ENCODE peak calls at places on chromosome 19, in eight cellular contexts. One of them, this sample, is unnamed.
A peak's percentile ranks its signal among the peaks of the same experiment; 100 is the strongest.

GRCh38 chr19:52648336-52648990 is 10.3 kb upstream of the ZNF83 start:
- DNase-seq in AG09309: no peak
- DNase-seq in HFF-Myc: no peak
- DNase-seq in fibroblast of lung: peak; percentile 30
- DNase-seq in A549: no peak
- DNase-seq in astrocyte: peak; percentile 83
- DNase-seq in fibroblast of villous mesenchyme: peak; percentile 46
- DNase-seq in left lung: no peak
- DNase-seq in this sample: peak; percentile 50

GRCh38 chr19:49676136-49676689 is 858 bp upstream of the PRMT1 start:
- DNase-seq in AG09309: peak; percentile 81
- DNase-seq in astrocyte: peak; percentile 90
- DNase-seq in fibroblast of villous mesenchyme: peak; percentile 97
- DNase-seq in HFF-Myc: peak; percentile 88
- DNase-seq in left lung: peak; percentile 81
- DNase-seq in fibroblast of lung: peak; percentile 97
- DNase-seq in A549: peak; percentile 99
- DNase-seq in this sample: peak; percentile 97

GRCh38 chr19:11478167-11479089 is 2.4 kb downstream of the ELAVL3 start:
- DNase-seq in left lung: no peak
- DNase-seq in fibroblast of lung: no peak
- DNase-seq in HFF-Myc: no peak
- DNase-seq in fibroblast of villous mesenchyme: no peak
- DNase-seq in A549: no peak
- DNase-seq in AG09309: no peak
- DNase-seq in astrocyte: no peak
- DNase-seq in this sample: no peak

GRCh38 chr19:40576181-40576584 is 490 bp upstream of the SHKBP1 start:
- DNase-seq in fibroblast of villous mesenchyme: no peak
- DNase-seq in astrocyte: no peak
- DNase-seq in left lung: no peak
- DNase-seq in A549: no peak
- DNase-seq in fibroblast of lung: no peak
- DNase-seq in AG09309: no peak
- DNase-seq in HFF-Myc: no peak
- DNase-seq in this sample: no peak

GRCh38 chr19:55486971-55487883 is 1.0 kb upstream of the SSC5D start:
- DNase-seq in HFF-Myc: peak; percentile 71
- DNase-seq in AG09309: peak; percentile 93
- DNase-seq in left lung: peak; percentile 70
- DNase-seq in fibroblast of villous mesenchyme: peak; percentile 89
- DNase-seq in A549: peak; percentile 77
- DNase-seq in astrocyte: peak; percentile 98
- DNase-seq in fibroblast of lung: peak; percentile 98
- DNase-seq in this sample: peak; percentile 93

GRCh38 chr19:49056101-49056901 is 1.2 kb downstream of the CGB7 start:
- DNase-seq in fibroblast of lung: peak; percentile 20
- DNase-seq in AG09309: no peak
- DNase-seq in HFF-Myc: no peak
- DNase-seq in left lung: peak; percentile 92
- DNase-seq in astrocyte: peak; percentile 35
- DNase-seq in A549: peak; percentile 64
- DNase-seq in fibroblast of villous mesenchyme: peak; percentile 38
- DNase-seq in this sample: peak; percentile 31

GRCh38 chr19:17220207-17220758 is 5.1 kb downstream of the USE1 start:
- DNase-seq in fibroblast of lung: peak; percentile 84
- DNase-seq in left lung: no peak
- DNase-seq in fibroblast of villous mesenchyme: peak; percentile 66
- DNase-seq in A549: peak; percentile 53
- DNase-seq in HFF-Myc: no peak
- DNase-seq in astrocyte: peak; percentile 63
- DNase-seq in AG09309: peak; percentile 14
- DNase-seq in this sample: peak; percentile 83

GRCh38 chr19:29671393-29672076 is 6.3 kb downstream of the PLEKHF1 start:
- DNase-seq in astrocyte: peak; percentile 53
- DNase-seq in A549: peak; percentile 56
- DNase-seq in left lung: peak; percentile 81
- DNase-seq in HFF-Myc: no peak
- DNase-seq in AG09309: no peak
- DNase-seq in fibroblast of villous mesenchyme: no peak
- DNase-seq in fibroblast of lung: no peak
- DNase-seq in this sample: peak; percentile 72

GRCh38 chr19:4577020-4577782 is 17.7 kb upstream of the SEMA6B start:
- DNase-seq in astrocyte: no peak
- DNase-seq in fibroblast of lung: no peak
- DNase-seq in HFF-Myc: no peak
- DNase-seq in fibroblast of villous mesenchyme: no peak
- DNase-seq in AG09309: no peak
- DNase-seq in A549: peak; percentile 69
- DNase-seq in left lung: no peak
- DNase-seq in this sample: peak; percentile 48

GRCh38 chr19:49946415-49946814 is 14.6 kb downstream of the SIGLEC11 start:
- DNase-seq in A549: no peak
- DNase-seq in fibroblast of lung: no peak
- DNase-seq in astrocyte: no peak
- DNase-seq in fibroblast of villous mesenchyme: no peak
- DNase-seq in HFF-Myc: no peak
- DNase-seq in left lung: peak; percentile 24
- DNase-seq in AG09309: no peak
- DNase-seq in this sample: no peak

GRCh38 chr19:18274776-18275356 is 614 bp upstream of the IQCN start:
- DNase-seq in left lung: peak; percentile 91
- DNase-seq in A549: peak; percentile 81
- DNase-seq in fibroblast of villous mesenchyme: peak; percentile 83
- DNase-seq in HFF-Myc: no peak
- DNase-seq in fibroblast of lung: peak; percentile 88
- DNase-seq in astrocyte: peak; percentile 78
- DNase-seq in AG09309: no peak
- DNase-seq in this sample: peak; percentile 87

GRCh38 chr19:19711934-19712828 is 20.7 kb downstream of the ZNF14 start:
- DNase-seq in fibroblast of villous mesenchyme: peak; percentile 6
- DNase-seq in HFF-Myc: no peak
- DNase-seq in astrocyte: no peak
- DNase-seq in fibroblast of lung: no peak
- DNase-seq in AG09309: no peak
- DNase-seq in A549: no peak
- DNase-seq in left lung: no peak
- DNase-seq in this sample: no peak

GRCh38 chr19:48900477-48901452 is 653 bp downstream of the NUCB1 start:
- DNase-seq in A549: peak; percentile 64
- DNase-seq in fibroblast of villous mesenchyme: peak; percentile 59
- DNase-seq in AG09309: no peak
- DNase-seq in fibroblast of lung: peak; percentile 60
- DNase-seq in astrocyte: peak; percentile 17
- DNase-seq in HFF-Myc: no peak
- DNase-seq in left lung: no peak
- DNase-seq in this sample: peak; percentile 61

GRCh38 chr19:9485140-9485539 is 13.3 kb downstream of the ZNF560 start:
- DNase-seq in left lung: no peak
- DNase-seq in A549: no peak
- DNase-seq in astrocyte: no peak
- DNase-seq in fibroblast of villous mesenchyme: no peak
- DNase-seq in fibroblast of lung: no peak
- DNase-seq in HFF-Myc: no peak
- DNase-seq in AG09309: no peak
- DNase-seq in this sample: no peak

GRCh38 chr19:2887391-2887914 is 13.3 kb upstream of the ZNF57 start:
- DNase-seq in astrocyte: peak; percentile 32
- DNase-seq in HFF-Myc: no peak
- DNase-seq in fibroblast of villous mesenchyme: peak; percentile 78
- DNase-seq in left lung: no peak
- DNase-seq in A549: peak; percentile 77
- DNase-seq in AG09309: peak; percentile 37
- DNase-seq in fibroblast of lung: peak; percentile 73
- DNase-seq in this sample: peak; percentile 85

GRCh38 chr19:4366666-4367335 is 23.4 kb downstream of the MPND start:
- DNase-seq in astrocyte: no peak
- DNase-seq in fibroblast of lung: no peak
- DNase-seq in AG09309: no peak
- DNase-seq in A549: no peak
- DNase-seq in HFF-Myc: no peak
- DNase-seq in left lung: no peak
- DNase-seq in fibroblast of villous mesenchyme: no peak
- DNase-seq in this sample: no peak

GRCh38 chr19:19459707-19460251 is 54.3 kb downstream of the GATAD2A start:
- DNase-seq in A549: no peak
- DNase-seq in fibroblast of lung: peak; percentile 58
- DNase-seq in AG09309: peak; percentile 25
- DNase-seq in fibroblast of villous mesenchyme: peak; percentile 75
- DNase-seq in left lung: peak; percentile 78
- DNase-seq in astrocyte: peak; percentile 64
- DNase-seq in HFF-Myc: no peak
- DNase-seq in this sample: peak; percentile 66

GRCh38 chr19:28486934-28487333 is 726.0 kb downstream of the UQCRFS1 start:
- DNase-seq in astrocyte: no peak
- DNase-seq in left lung: no peak
- DNase-seq in fibroblast of villous mesenchyme: no peak
- DNase-seq in fibroblast of lung: no peak
- DNase-seq in A549: no peak
- DNase-seq in HFF-Myc: no peak
- DNase-seq in AG09309: no peak
- DNase-seq in this sample: no peak

GRCh38 chr19:12985049-12985776 is 10.1 kb upstream of the NFIX start:
- DNase-seq in fibroblast of villous mesenchyme: peak; percentile 64
- DNase-seq in HFF-Myc: no peak
- DNase-seq in astrocyte: peak; percentile 74
- DNase-seq in A549: no peak
- DNase-seq in left lung: no peak
- DNase-seq in fibroblast of lung: peak; percentile 56
- DNase-seq in AG09309: no peak
- DNase-seq in this sample: no peak

GRCh38 chr19:29512748-29513147 is 13.0 kb upstream of the VSTM2B start:
- DNase-seq in astrocyte: no peak
- DNase-seq in fibroblast of villous mesenchyme: no peak
- DNase-seq in fibroblast of lung: no peak
- DNase-seq in AG09309: no peak
- DNase-seq in left lung: no peak
- DNase-seq in HFF-Myc: no peak
- DNase-seq in A549: no peak
- DNase-seq in this sample: no peak

GRCh38 chr19:37988758-37989635 is 82.0 kb downstream of the SIPA1L3 start:
- DNase-seq in fibroblast of villous mesenchyme: peak; percentile 54
- DNase-seq in astrocyte: no peak
- DNase-seq in AG09309: no peak
- DNase-seq in A549: no peak
- DNase-seq in HFF-Myc: no peak
- DNase-seq in left lung: no peak
- DNase-seq in fibroblast of lung: no peak
- DNase-seq in this sample: no peak

GRCh38 chr19:40614595-40615411 is 13.6 kb downstream of the LTBP4 start:
- DNase-seq in HFF-Myc: peak; percentile 95
- DNase-seq in A549: peak; percentile 68
- DNase-seq in fibroblast of lung: peak; percentile 98
- DNase-seq in left lung: peak; percentile 85
- DNase-seq in astrocyte: peak; percentile 98
- DNase-seq in AG09309: peak; percentile 82
- DNase-seq in fibroblast of villous mesenchyme: peak; percentile 98
- DNase-seq in this sample: peak; percentile 98

GRCh38 chr19:35236638-35237400 is 8.3 kb upstream of the FAM187B start:
- DNase-seq in HFF-Myc: no peak
- DNase-seq in fibroblast of villous mesenchyme: no peak
- DNase-seq in left lung: no peak
- DNase-seq in astrocyte: no peak
- DNase-seq in A549: no peak
- DNase-seq in AG09309: no peak
- DNase-seq in fibroblast of lung: no peak
- DNase-seq in this sample: no peak
- TF ChIP-seq CTCF in HFF-Myc: peak; percentile 18
- TF ChIP-seq CTCF in fibroblast of villous mesenchyme: peak; percentile 4
- TF ChIP-seq CTCF in left lung: no peak
- TF ChIP-seq CTCF in astrocyte: no peak
- TF ChIP-seq CTCF in A549: no peak
- TF ChIP-seq CTCF in AG09309: peak; percentile 4
- TF ChIP-seq CTCF in fibroblast of lung: no peak
- TF ChIP-seq CTCF in this sample: no peak

DNA sequence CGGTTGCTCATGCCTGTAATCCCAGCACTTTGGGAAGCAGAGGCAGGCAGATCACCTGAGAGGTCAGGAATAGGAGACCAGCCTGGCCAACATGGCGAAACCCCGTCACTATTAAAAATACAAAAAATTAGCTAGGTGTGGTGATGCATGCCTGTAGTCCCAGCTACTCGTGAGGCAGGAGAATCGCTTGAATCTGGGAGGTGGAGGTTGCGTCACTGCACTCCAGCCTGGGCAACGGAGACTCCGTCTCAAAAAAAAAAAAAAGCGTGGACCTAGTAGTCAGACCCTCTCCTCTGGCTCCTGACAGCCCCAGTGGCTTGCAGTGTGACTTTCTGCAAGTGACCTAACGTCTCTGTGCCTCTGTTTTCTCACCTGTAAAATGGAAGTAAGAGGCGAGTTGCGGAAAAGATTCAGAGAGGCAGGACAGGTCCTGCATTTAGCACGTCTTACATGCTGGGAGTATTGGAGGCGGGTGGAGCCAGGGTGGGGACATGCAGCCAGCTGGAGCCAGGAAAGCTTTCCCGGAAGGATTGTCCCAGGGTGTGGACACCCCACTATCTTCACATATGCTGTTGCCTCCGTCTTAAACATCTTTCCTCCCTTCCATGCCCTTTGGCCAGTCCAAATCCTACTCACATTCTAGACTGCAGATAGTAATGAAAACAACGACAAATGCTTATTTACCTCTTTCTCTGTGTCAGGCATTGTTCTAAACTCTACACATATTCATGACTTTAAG is 2.9 kb downstream of the TUBB4A start:
- DNase-seq in AG09309: no peak
- DNase-seq in A549: no peak
- DNase-seq in left lung: no peak
- DNase-seq in astrocyte: no peak
- DNase-seq in fibroblast of villous mesenchyme: no peak
- DNase-seq in HFF-Myc: no peak
- DNase-seq in fibroblast of lung: no peak
- DNase-seq in this sample: no peak
- H3K4me3 ChIP-seq in AG09309: no peak overlapping the region
- H3K4me3 ChIP-seq in A549: no peak overlapping the region
- H3K4me3 ChIP-seq in left lung: no peak overlapping the region
- H3K4me3 ChIP-seq in astrocyte: no peak overlapping the region
- H3K4me3 ChIP-seq in fibroblast of villous mesenchyme: no peak overlapping the region
- H3K4me3 ChIP-seq in HFF-Myc: no peak overlapping the region
- H3K4me3 ChIP-seq in fibroblast of lung: no peak overlapping the region
- H3K4me3 ChIP-seq in this sample: no peak overlapping the region

GRCh38 chr19:14168259-14168972 is 32.0 kb upstream of the ASF1B start:
- DNase-seq in fibroblast of lung: no peak
- DNase-seq in AG09309: no peak
- DNase-seq in astrocyte: no peak
- DNase-seq in A549: no peak
- DNase-seq in fibroblast of villous mesenchyme: no peak
- DNase-seq in left lung: no peak
- DNase-seq in HFF-Myc: no peak
- DNase-seq in this sample: no peak
- TF ChIP-seq CTCF in fibroblast of lung: no peak
- TF ChIP-seq CTCF in AG09309: no peak
- TF ChIP-seq CTCF in astrocyte: no peak
- TF ChIP-seq CTCF in A549: no peak
- TF ChIP-seq CTCF in fibroblast of villous mesenchyme: no peak
- TF ChIP-seq CTCF in left lung: no peak
- TF ChIP-seq CTCF in HFF-Myc: no peak
- TF ChIP-seq CTCF in this sample: no peak

DNA sequence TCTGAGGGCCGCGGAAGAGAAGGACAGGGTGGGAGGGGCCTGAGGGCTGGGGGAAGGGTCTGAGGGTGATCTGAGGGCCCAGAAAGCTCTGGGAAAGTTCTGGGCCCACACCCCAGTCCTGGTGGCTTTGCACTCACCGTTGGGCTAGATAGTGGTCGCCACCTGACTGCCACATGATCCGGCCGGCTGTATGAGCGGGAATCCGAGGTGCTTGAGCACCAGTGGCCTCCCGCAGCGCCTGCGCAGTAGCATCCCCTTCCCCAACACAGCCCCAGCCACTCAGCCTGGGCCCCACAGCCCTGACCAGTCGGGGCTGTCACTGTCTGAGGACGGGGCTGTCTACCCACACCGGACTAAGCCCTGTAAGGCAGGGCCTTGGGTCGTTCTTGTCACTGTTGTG is 15.0 kb downstream of the PRODH2 start:
- DNase-seq in A549: no peak
- DNase-seq in fibroblast of lung: no peak
- DNase-seq in astrocyte: no peak
- DNase-seq in left lung: peak; percentile 80
- DNase-seq in fibroblast of villous mesenchyme: no peak
- DNase-seq in AG09309: no peak
- DNase-seq in HFF-Myc: no peak
- DNase-seq in this sample: no peak
- H3K4me3 ChIP-seq in A549: no peak overlapping the region
- H3K4me3 ChIP-seq in fibroblast of lung: no peak overlapping the region
- H3K4me3 ChIP-seq in astrocyte: no peak overlapping the region
- H3K4me3 ChIP-seq in left lung: no peak overlapping the region
- H3K4me3 ChIP-seq in fibroblast of villous mesenchyme: no peak overlapping the region
- H3K4me3 ChIP-seq in AG09309: no peak overlapping the region
- H3K4me3 ChIP-seq in HFF-Myc: no peak overlapping the region
- H3K4me3 ChIP-seq in this sample: no peak overlapping the region